ENCODE peak calls at places on chromosomes 7 and 10, in nine cellular contexts. One of them, this sample, is unnamed.

GRCh38 chr10:34112431-34112830 is 702.7 kb downstream of the PARD3 start:
- DNase-seq in AG09309: no peak
- DNase-seq in adrenal gland: no peak
- DNase-seq in neural crest cell: no peak
- DNase-seq in left ventricle myocardium inferior: no peak
- DNase-seq in sigmoid colon: no peak
- DNase-seq in CD4-positive, alpha-beta T cell: no peak
- DNase-seq in cardiac muscle cell: peak; percentile 72
- DNase-seq in tibial nerve: no peak
- DNase-seq in this sample: no peak

GRCh38 chr10:44960482-44961230 is 1.1 kb downstream of the RASSF4 start:
- DNase-seq in AG09309: no peak
- DNase-seq in adrenal gland: no peak
- DNase-seq in neural crest cell: no peak
- DNase-seq in left ventricle myocardium inferior: no peak
- DNase-seq in sigmoid colon: peak; percentile 63
- DNase-seq in CD4-positive, alpha-beta T cell: no peak
- DNase-seq in cardiac muscle cell: no peak
- DNase-seq in tibial nerve: peak; percentile 14
- DNase-seq in this sample: no peak

GRCh38 chr10:76403876-76404275 is 972.5 kb downstream of the LRMDA start:
- DNase-seq in AG09309: no peak
- DNase-seq in adrenal gland: peak; percentile 42
- DNase-seq in neural crest cell: no peak
- DNase-seq in left ventricle myocardium inferior: no peak
- DNase-seq in sigmoid colon: no peak
- DNase-seq in CD4-positive, alpha-beta T cell: no peak
- DNase-seq in cardiac muscle cell: peak; percentile 7
- DNase-seq in tibial nerve: no peak
- DNase-seq in this sample: no peak

GRCh38 chr7:44144426-44144967 is 3.4 kb upstream of the MYL7 start:
- DNase-seq in AG09309: no peak
- DNase-seq in adrenal gland: peak; percentile 4
- DNase-seq in neural crest cell: no peak
- DNase-seq in left ventricle myocardium inferior: no peak
- DNase-seq in sigmoid colon: peak; percentile 51
- DNase-seq in CD4-positive, alpha-beta T cell: no peak
- DNase-seq in cardiac muscle cell: no peak
- DNase-seq in tibial nerve: no peak
- DNase-seq in this sample: no peak

GRCh38 chr7:31307941-31308340 is 32.6 kb downstream of the NEUROD6 start:
- DNase-seq in AG09309: no peak
- DNase-seq in adrenal gland: no peak
- DNase-seq in neural crest cell: no peak
- DNase-seq in left ventricle myocardium inferior: no peak
- DNase-seq in sigmoid colon: no peak
- DNase-seq in CD4-positive, alpha-beta T cell: no peak
- DNase-seq in cardiac muscle cell: no peak
- DNase-seq in tibial nerve: no peak
- DNase-seq in this sample: no peak

GRCh38 chr10:131805696-131806095 is 95.1 kb upstream of the PPP2R2D start:
- DNase-seq in AG09309: no peak
- DNase-seq in adrenal gland: no peak
- DNase-seq in neural crest cell: no peak
- DNase-seq in left ventricle myocardium inferior: no peak
- DNase-seq in sigmoid colon: peak; percentile 27
- DNase-seq in CD4-positive, alpha-beta T cell: no peak
- DNase-seq in cardiac muscle cell: no peak
- DNase-seq in tibial nerve: no peak
- DNase-seq in this sample: no peak

GRCh38 chr7:15199482-15199881 is 296.9 kb upstream of the DGKB start:
- DNase-seq in AG09309: no peak
- DNase-seq in adrenal gland: no peak
- DNase-seq in neural crest cell: no peak
- DNase-seq in left ventricle myocardium inferior: no peak
- DNase-seq in sigmoid colon: no peak
- DNase-seq in CD4-positive, alpha-beta T cell: no peak
- DNase-seq in cardiac muscle cell: peak; percentile 35
- DNase-seq in tibial nerve: no peak
- DNase-seq in this sample: no peak

GRCh38 chr10:113093188-113094113 is 143.4 kb downstream of the TCF7L2 start:
- DNase-seq in AG09309: no peak
- DNase-seq in adrenal gland: no peak
- DNase-seq in neural crest cell: no peak
- DNase-seq in left ventricle myocardium inferior: no peak
- DNase-seq in sigmoid colon: no peak
- DNase-seq in CD4-positive, alpha-beta T cell: no peak
- DNase-seq in cardiac muscle cell: no peak
- DNase-seq in tibial nerve: no peak
- DNase-seq in this sample: no peak

GRCh38 chr10:10798543-10799192 is 219.0 kb upstream of the CELF2 start:
- DNase-seq in AG09309: no peak
- DNase-seq in adrenal gland: no peak
- DNase-seq in neural crest cell: no peak
- DNase-seq in left ventricle myocardium inferior: peak; percentile 20
- DNase-seq in sigmoid colon: peak; percentile 71
- DNase-seq in CD4-positive, alpha-beta T cell: no peak
- DNase-seq in cardiac muscle cell: no peak
- DNase-seq in tibial nerve: no peak
- DNase-seq in this sample: no peak

GRCh38 chr10:10796061-10796773 is 221.5 kb upstream of the CELF2 start:
- DNase-seq in AG09309: no peak
- DNase-seq in adrenal gland: no peak
- DNase-seq in neural crest cell: no peak
- DNase-seq in left ventricle myocardium inferior: no peak
- DNase-seq in sigmoid colon: no peak
- DNase-seq in CD4-positive, alpha-beta T cell: no peak
- DNase-seq in cardiac muscle cell: peak; percentile 66
- DNase-seq in tibial nerve: no peak
- DNase-seq in this sample: no peak

GRCh38 chr10:10796774-10797415 is 220.8 kb upstream of the CELF2 start:
- DNase-seq in AG09309: no peak
- DNase-seq in adrenal gland: no peak
- DNase-seq in neural crest cell: no peak
- DNase-seq in left ventricle myocardium inferior: no peak
- DNase-seq in sigmoid colon: no peak
- DNase-seq in CD4-positive, alpha-beta T cell: no peak
- DNase-seq in cardiac muscle cell: peak; percentile 53
- DNase-seq in tibial nerve: no peak
- DNase-seq in this sample: no peak

GRCh38 chr10:10797467-10797866 is 220.2 kb upstream of the CELF2 start:
- DNase-seq in AG09309: no peak
- DNase-seq in adrenal gland: no peak
- DNase-seq in neural crest cell: no peak
- DNase-seq in left ventricle myocardium inferior: no peak
- DNase-seq in sigmoid colon: no peak
- DNase-seq in CD4-positive, alpha-beta T cell: no peak
- DNase-seq in cardiac muscle cell: peak; percentile 32
- DNase-seq in tibial nerve: no peak
- DNase-seq in this sample: no peak

GRCh38 chr10:10798021-10798420 is 219.7 kb upstream of the CELF2 start:
- DNase-seq in AG09309: no peak
- DNase-seq in adrenal gland: no peak
- DNase-seq in neural crest cell: no peak
- DNase-seq in left ventricle myocardium inferior: no peak
- DNase-seq in sigmoid colon: no peak
- DNase-seq in CD4-positive, alpha-beta T cell: no peak
- DNase-seq in cardiac muscle cell: peak; percentile 38
- DNase-seq in tibial nerve: no peak
- DNase-seq in this sample: no peak
- TF ChIP-seq CTCF in AG09309: no peak
- TF ChIP-seq CTCF in adrenal gland: no peak
- TF ChIP-seq CTCF in neural crest cell: no peak
- TF ChIP-seq CTCF in left ventricle myocardium inferior: no peak
- TF ChIP-seq CTCF in sigmoid colon: no peak
- TF ChIP-seq CTCF in CD4-positive, alpha-beta T cell: no peak
- TF ChIP-seq CTCF in cardiac muscle cell: no peak
- TF ChIP-seq CTCF in tibial nerve: no peak
- TF ChIP-seq CTCF in this sample: no peak

GRCh38 chr7:134029743-134030142 is 97.4 kb upstream of the LRGUK start:
- DNase-seq in AG09309: no peak
- DNase-seq in adrenal gland: no peak
- DNase-seq in neural crest cell: no peak
- DNase-seq in left ventricle myocardium inferior: no peak
- DNase-seq in sigmoid colon: no peak
- DNase-seq in CD4-positive, alpha-beta T cell: no peak
- DNase-seq in cardiac muscle cell: no peak
- DNase-seq in tibial nerve: no peak
- DNase-seq in this sample: no peak

GRCh38 chr7:134030460-134030865 is 96.7 kb upstream of the LRGUK start:
- DNase-seq in AG09309: no peak
- DNase-seq in adrenal gland: no peak
- DNase-seq in neural crest cell: no peak
- DNase-seq in left ventricle myocardium inferior: no peak
- DNase-seq in sigmoid colon: no peak
- DNase-seq in CD4-positive, alpha-beta T cell: no peak
- DNase-seq in cardiac muscle cell: no peak
- DNase-seq in tibial nerve: no peak
- DNase-seq in this sample: no peak

GRCh38 chr7:134034652-134035051 is 92.5 kb upstream of the LRGUK start:
- DNase-seq in AG09309: no peak
- DNase-seq in adrenal gland: no peak
- DNase-seq in neural crest cell: no peak
- DNase-seq in left ventricle myocardium inferior: no peak
- DNase-seq in sigmoid colon: no peak
- DNase-seq in CD4-positive, alpha-beta T cell: no peak
- DNase-seq in cardiac muscle cell: no peak
- DNase-seq in tibial nerve: no peak
- DNase-seq in this sample: no peak

GRCh38 chr7:134028853-134029252 is 98.3 kb upstream of the LRGUK start:
- DNase-seq in AG09309: no peak
- DNase-seq in adrenal gland: no peak
- DNase-seq in neural crest cell: no peak
- DNase-seq in left ventricle myocardium inferior: no peak
- DNase-seq in sigmoid colon: no peak
- DNase-seq in CD4-positive, alpha-beta T cell: no peak
- DNase-seq in cardiac muscle cell: no peak
- DNase-seq in tibial nerve: no peak
- DNase-seq in this sample: no peak

DNA sequence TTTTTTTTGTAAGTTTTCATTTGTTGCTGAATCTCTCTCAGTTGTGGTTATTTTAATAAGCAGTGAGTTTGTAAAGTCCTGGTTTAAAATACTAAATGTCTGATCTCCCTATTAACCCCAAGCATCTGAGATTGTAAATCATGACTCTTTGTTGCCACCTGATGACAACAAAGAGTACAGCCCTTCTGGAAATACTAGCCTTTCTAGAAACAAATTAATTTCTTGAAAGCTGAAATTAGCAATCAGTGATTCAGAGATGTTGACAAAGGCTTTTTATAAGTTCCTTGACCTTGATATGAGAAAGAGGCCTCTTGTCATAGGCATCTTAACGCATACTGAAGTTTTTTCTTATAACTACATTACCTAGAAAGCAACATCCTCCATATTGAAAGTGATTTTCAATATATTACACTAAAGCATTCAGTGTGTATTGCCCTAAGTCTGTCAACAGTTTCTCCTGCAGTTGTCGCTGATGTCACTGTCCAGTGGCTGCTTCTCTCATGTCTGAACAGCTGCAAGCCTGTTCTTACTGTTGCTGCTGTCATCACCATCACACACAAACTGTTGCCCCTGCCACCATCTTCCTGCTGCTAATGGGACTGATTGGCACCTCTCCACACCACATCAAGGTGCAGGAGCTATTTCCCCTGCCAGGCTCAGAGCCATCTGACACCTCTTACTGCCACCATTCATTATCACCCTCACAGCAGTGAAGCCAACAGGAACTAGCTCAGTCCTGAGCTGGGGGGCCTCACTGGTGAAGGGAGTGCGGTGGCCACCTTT is 95.1 kb upstream of the LRGUK start:
- DNase-seq in AG09309: no peak
- DNase-seq in adrenal gland: no peak
- DNase-seq in neural crest cell: no peak
- DNase-seq in left ventricle myocardium inferior: peak; percentile 24
- DNase-seq in sigmoid colon: no peak
- DNase-seq in CD4-positive, alpha-beta T cell: no peak
- DNase-seq in cardiac muscle cell: peak; percentile 4
- DNase-seq in tibial nerve: no peak
- DNase-seq in this sample: peak; percentile 12
- TF ChIP-seq CTCF in AG09309: no peak
- TF ChIP-seq CTCF in adrenal gland: no peak
- TF ChIP-seq CTCF in neural crest cell: peak; percentile 38
- TF ChIP-seq CTCF in left ventricle myocardium inferior: no peak
- TF ChIP-seq CTCF in sigmoid colon: no peak
- TF ChIP-seq CTCF in CD4-positive, alpha-beta T cell: no peak
- TF ChIP-seq CTCF in cardiac muscle cell: peak; percentile 10
- TF ChIP-seq CTCF in tibial nerve: no peak
- TF ChIP-seq CTCF in this sample: no peak

GRCh38 chr7:77698042-77698625 is 1.9 kb downstream of the RSBN1L start:
- DNase-seq in AG09309: no peak
- DNase-seq in adrenal gland: no peak
- DNase-seq in neural crest cell: no peak
- DNase-seq in left ventricle myocardium inferior: no peak
- DNase-seq in sigmoid colon: no peak
- DNase-seq in CD4-positive, alpha-beta T cell: no peak
- DNase-seq in cardiac muscle cell: no peak
- DNase-seq in tibial nerve: no peak
- DNase-seq in this sample: no peak

GRCh38 chr7:77697535-77697831 is 1.2 kb downstream of the RSBN1L start:
- DNase-seq in AG09309: no peak
- DNase-seq in adrenal gland: no peak
- DNase-seq in neural crest cell: no peak
- DNase-seq in left ventricle myocardium inferior: peak; percentile 40
- DNase-seq in sigmoid colon: peak; percentile 83
- DNase-seq in CD4-positive, alpha-beta T cell: no peak
- DNase-seq in cardiac muscle cell: peak; percentile 56
- DNase-seq in tibial nerve: peak; percentile 26
- DNase-seq in this sample: no peak

GRCh38 chr7:77696057-77696642 is at the start of gene RSBN1L:
- DNase-seq in AG09309: peak; percentile 87
- DNase-seq in adrenal gland: peak; percentile 98
- DNase-seq in neural crest cell: peak; percentile 96
- DNase-seq in left ventricle myocardium inferior: peak; percentile 99
- DNase-seq in sigmoid colon: peak; percentile 99
- DNase-seq in CD4-positive, alpha-beta T cell: peak; percentile 97
- DNase-seq in cardiac muscle cell: peak; percentile 98
- DNase-seq in tibial nerve: peak; percentile 97
- DNase-seq in this sample: peak; percentile 99

GRCh38 chr7:77699056-77699455 is 2.8 kb downstream of the RSBN1L start:
- DNase-seq in AG09309: no peak
- DNase-seq in adrenal gland: no peak
- DNase-seq in neural crest cell: no peak
- DNase-seq in left ventricle myocardium inferior: no peak
- DNase-seq in sigmoid colon: no peak
- DNase-seq in CD4-positive, alpha-beta T cell: no peak
- DNase-seq in cardiac muscle cell: no peak
- DNase-seq in tibial nerve: no peak
- DNase-seq in this sample: no peak

DNA sequence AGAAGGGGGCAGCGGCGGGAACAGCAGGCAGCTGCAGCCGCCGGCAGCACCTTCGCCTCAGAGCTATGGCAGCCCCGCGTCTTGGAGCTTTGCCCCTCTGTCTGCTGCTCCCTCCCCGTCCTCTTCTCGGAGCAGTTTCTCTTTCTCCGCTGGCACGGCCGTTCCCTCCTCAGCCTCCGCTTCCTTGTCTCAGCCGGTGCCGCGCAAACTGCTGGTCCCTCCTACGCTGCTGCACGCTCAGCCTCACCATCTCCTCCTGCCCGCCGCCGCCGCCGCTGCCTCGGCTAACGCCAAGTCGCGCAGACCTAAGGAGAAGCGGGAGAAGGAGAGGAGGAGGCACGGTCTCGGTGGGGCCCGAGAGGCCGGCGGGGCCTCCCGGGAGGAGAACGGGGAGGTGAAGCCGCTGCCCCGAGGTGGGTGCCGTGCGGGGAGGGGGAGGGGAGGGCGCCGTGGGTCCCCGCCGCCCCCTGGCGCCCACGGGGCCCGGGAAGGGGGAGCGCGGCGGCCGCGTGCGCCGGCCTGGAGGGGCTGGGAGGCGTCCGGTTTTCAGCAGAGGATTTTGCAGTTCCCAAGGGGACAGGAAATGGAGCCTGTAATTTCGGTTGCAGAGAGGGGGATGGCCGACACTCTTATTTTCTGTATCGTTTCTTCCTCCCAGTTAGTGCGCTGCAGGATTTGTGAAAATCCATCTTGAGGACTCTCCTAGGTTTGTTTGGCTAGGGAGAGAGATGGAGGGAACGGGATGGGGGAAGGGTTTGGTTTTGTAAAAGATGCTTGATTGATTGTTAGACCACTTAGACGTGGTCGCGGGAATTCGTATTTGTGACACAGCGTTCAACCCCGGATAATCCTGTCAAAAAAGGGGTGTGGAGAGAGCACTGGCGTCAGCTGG is 630 bp downstream of the RSBN1L start:
- DNase-seq in AG09309: no peak
- DNase-seq in adrenal gland: peak; percentile 49
- DNase-seq in neural crest cell: peak; percentile 50
- DNase-seq in left ventricle myocardium inferior: peak; percentile 39
- DNase-seq in sigmoid colon: peak; percentile 80
- DNase-seq in CD4-positive, alpha-beta T cell: peak; percentile 46
- DNase-seq in cardiac muscle cell: peak; percentile 60
- DNase-seq in tibial nerve: no peak
- DNase-seq in this sample: peak; percentile 73
- TF ChIP-seq CTCF in AG09309: no peak
- TF ChIP-seq CTCF in adrenal gland: no peak
- TF ChIP-seq CTCF in neural crest cell: no peak
- TF ChIP-seq CTCF in left ventricle myocardium inferior: no peak
- TF ChIP-seq CTCF in sigmoid colon: no peak
- TF ChIP-seq CTCF in CD4-positive, alpha-beta T cell: no peak
- TF ChIP-seq CTCF in cardiac muscle cell: no peak
- TF ChIP-seq CTCF in tibial nerve: no peak
- TF ChIP-seq CTCF in this sample: peak; percentile 32

DNA sequence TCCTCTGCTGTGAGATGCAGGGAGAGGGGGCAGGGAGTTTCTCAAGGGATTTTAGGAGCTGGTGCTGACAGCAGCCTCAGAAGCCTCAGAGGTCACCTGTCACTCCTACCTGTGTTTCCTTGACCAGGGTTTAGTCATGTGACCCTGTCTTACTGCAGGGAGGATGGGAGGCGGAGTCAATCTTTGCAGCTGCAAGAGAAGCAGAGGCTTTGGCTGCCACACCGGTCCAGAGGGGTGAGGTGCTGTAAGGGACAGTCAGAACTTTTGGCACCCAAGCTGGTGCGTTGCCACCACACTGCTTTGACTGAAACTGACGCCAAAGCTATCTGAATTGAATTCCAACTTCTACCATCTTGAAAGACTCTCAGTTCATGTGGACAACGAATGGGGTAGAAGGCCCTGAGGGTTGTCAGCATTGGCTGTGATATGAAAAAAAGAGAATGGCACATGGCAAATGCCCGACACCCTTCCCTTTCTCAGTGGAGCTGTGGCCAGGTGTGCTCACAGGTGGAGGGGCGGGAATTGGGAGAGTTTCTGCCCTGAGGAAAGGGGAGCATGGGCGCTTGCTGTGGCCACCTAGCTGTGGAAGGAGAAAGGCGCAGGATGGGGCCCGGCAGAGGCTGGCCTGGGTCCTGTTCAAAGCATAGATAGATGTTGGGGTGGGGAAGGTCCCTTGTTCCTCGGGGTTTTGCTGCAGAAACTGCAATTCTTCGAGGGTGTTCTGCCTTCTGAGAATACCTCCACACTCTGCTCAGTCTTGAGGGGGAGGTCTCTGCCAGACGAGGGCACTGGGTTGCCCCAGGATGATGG is 69.3 kb downstream of the ARHGAP22 start:
- DNase-seq in AG09309: no peak
- DNase-seq in adrenal gland: no peak
- DNase-seq in neural crest cell: no peak
- DNase-seq in left ventricle myocardium inferior: no peak
- DNase-seq in sigmoid colon: no peak
- DNase-seq in CD4-positive, alpha-beta T cell: no peak
- DNase-seq in cardiac muscle cell: no peak
- DNase-seq in tibial nerve: no peak
- DNase-seq in this sample: no peak
- TF ChIP-seq CTCF in AG09309: peak; percentile 11
- TF ChIP-seq CTCF in adrenal gland: no peak
- TF ChIP-seq CTCF in neural crest cell: no peak
- TF ChIP-seq CTCF in left ventricle myocardium inferior: no peak
- TF ChIP-seq CTCF in sigmoid colon: no peak
- TF ChIP-seq CTCF in CD4-positive, alpha-beta T cell: no peak
- TF ChIP-seq CTCF in cardiac muscle cell: no peak
- TF ChIP-seq CTCF in tibial nerve: no peak
- TF ChIP-seq CTCF in this sample: no peak